ENCODE peak calls at places on chromosomes 16 and 17, in six cellular contexts. O is left ventricle myocardium inferior, H is natural killer cell, K is cardiac fibroblast, X is AG10803, W is DND-41. M is an unnamed sample.

GRCh38 chr16:85570735-85571562 is 42.2 kb upstream of the GSE1 start:
- DNase-seq in O (peak), H (peak), K (no peak), X (no peak), W (peak), M (peak)

GRCh38 chr16:49754495-49755290 is 101.2 kb downstream of the ZNF423 start:
- DNase-seq in O (peak), H (no peak), K (peak), X (peak), W (no peak), M (no peak)

GRCh38 chr17:46832945-46833839 is 14.7 kb upstream of the WNT3 start:
- DNase-seq in O (no peak), H (no peak), K (peak), X (peak), W (no peak), M (no peak)

GRCh38 chr16:86379505-86379846 is 130.9 kb upstream of the FOXF1 start:
- DNase-seq in O (no peak), H (no peak), K (peak), X (peak), W (no peak), M (no peak)

GRCh38 chr17:44543213-44543904 is 13.9 kb upstream of the FZD2 start:
- DNase-seq in O (no peak), H (no peak), K (peak), X (peak), W (no peak), M (no peak)

GRCh38 chr16:51465026-51465425 is 314.0 kb upstream of the SALL1 start:
- DNase-seq in O (no peak), H (no peak), K (peak), X (peak), W (no peak), M (no peak)

GRCh38 chr16:48865511-48865910 is 255.5 kb upstream of the N4BP1 start:
- DNase-seq in O (no peak), H (no peak), K (no peak), X (no peak), W (no peak), M (no peak)

GRCh38 chr16:4463522-4464163 is 10.8 kb downstream of the NMRAL1 start:
- DNase-seq in O (no peak), H (no peak), K (no peak), X (no peak), W (no peak), M (no peak)

GRCh38 chr16:6076631-6077030 is 979.0 kb upstream of the EEF2KMT start:
- DNase-seq in O (no peak), H (no peak), K (no peak), X (no peak), W (no peak), M (no peak)

GRCh38 chr17:40992666-40993065 is 1.3 kb downstream of the KRTAP3-3 start:
- DNase-seq in O (no peak), H (no peak), K (no peak), X (no peak), W (no peak), M (no peak)

GRCh38 chr17:50532452-50533024 is at the start of gene EPN3:
- DNase-seq in O (no peak), H (no peak), K (no peak), X (no peak), W (no peak), M (no peak)

GRCh38 chr16:23948949-23949392 is 113.2 kb downstream of the PRKCB start:
- DNase-seq in O (no peak), H (no peak), K (no peak), X (no peak), W (no peak), M (no peak)

GRCh38 chr17:50060951-50061712 is 5.2 kb downstream of the ITGA3 start:
- DNase-seq in O (peak), H (no peak), K (peak), X (peak), W (no peak), M (no peak)

GRCh38 chr17:41647940-41648410 is 23.6 kb upstream of the KRT17 start:
- DNase-seq in O (peak), H (peak), K (peak), X (peak), W (peak), M (peak)

GRCh38 chr16:17556276-17557052 is 85.7 kb upstream of the XYLT1 start:
- DNase-seq in O (no peak), H (no peak), K (peak), X (peak), W (no peak), M (no peak)

GRCh38 chr17:74523308-74523707 is 8.0 kb downstream of the CD300LB start:
- DNase-seq in O (no peak), H (no peak), K (no peak), X (no peak), W (no peak), M (no peak)

GRCh38 chr17:49955157-49955556 is 13.8 kb upstream of the DLX4 start:
- DNase-seq in O (no peak), H (no peak), K (no peak), X (no peak), W (no peak), M (no peak)

GRCh38 chr16:80924372-80924978 is 82.2 kb downstream of the CMC2 start:
- DNase-seq in O (peak), H (no peak), K (peak), X (peak), W (peak), M (peak)

GRCh38 chr16:53090591-53091507 is 36.1 kb downstream of the CHD9 start:
- DNase-seq in O (peak), H (peak), K (peak), X (peak), W (no peak), M (peak)

GRCh38 chr17:27340990-27341595 is 47.2 kb downstream of the WSB1 start:
- DNase-seq in O (no peak), H (no peak), K (no peak), X (no peak), W (no peak), M (no peak)

GRCh38 chr16:75620326-75621169 is 2.5 kb downstream of the ADAT1 start:
- DNase-seq in O (no peak), H (no peak), K (no peak), X (no peak), W (no peak), M (no peak)

GRCh38 chr17:4944554-4945175 is 3.7 kb downstream of the PFN1 start:
- DNase-seq in O (no peak), H (no peak), K (no peak), X (no peak), W (peak), M (no peak)

GRCh38 chr16:1152123-1152638 is 725 bp upstream of the CACNA1H start:
- DNase-seq in O (no peak), H (peak), K (no peak), X (no peak), W (no peak), M (no peak)

GRCh38 chr17:19756551-19756950 is 8.5 kb upstream of the ALDH3A1 start:
- DNase-seq in O (no peak), H (no peak), K (peak), X (no peak), W (no peak), M (no peak)

GRCh38 chr17:19397556-19398041 is 10.6 kb upstream of the MFAP4 start:
- DNase-seq in O (no peak), H (no peak), K (no peak), X (no peak), W (no peak), M (no peak)

GRCh38 chr17:60390223-60390622 is 1.7 kb downstream of the USP32 start:
- DNase-seq in O (no peak), H (no peak), K (peak), X (peak), W (no peak), M (peak)

GRCh38 chr17:79201536-79202227 is 127.1 kb downstream of the ENGASE start:
- DNase-seq in O (no peak), H (no peak), K (no peak), X (peak), W (no peak), M (no peak)

GRCh38 chr16:89633064-89633631 is 19.7 kb downstream of the DPEP1 start:
- DNase-seq in O (no peak), H (no peak), K (no peak), X (peak), W (no peak), M (no peak)

GRCh38 chr17:75340636-75341035 is 51.4 kb upstream of the SLC25A19 start:
- DNase-seq in O (no peak), H (no peak), K (no peak), X (peak), W (no peak), M (no peak)

GRCh38 chr17:45129940-45130639 is 2.2 kb downstream of the PLCD3 start:
- DNase-seq in O (no peak), H (no peak), K (no peak), X (no peak), W (no peak), M (no peak)

GRCh38 chr17:19578545-19578944 is 44.9 kb downstream of the SLC47A1 start:
- DNase-seq in O (no peak), H (no peak), K (peak), X (no peak), W (no peak), M (no peak)

GRCh38 chr16:50309527-50310307 is 43.4 kb downstream of the ADCY7 start:
- DNase-seq in O (no peak), H (peak), K (no peak), X (no peak), W (no peak), M (no peak)

GRCh38 chr17:48047113-48047740 is 932 bp upstream of the NFE2L1 start:
- DNase-seq in O (no peak), H (no peak), K (no peak), X (no peak), W (no peak), M (no peak)

DNA sequence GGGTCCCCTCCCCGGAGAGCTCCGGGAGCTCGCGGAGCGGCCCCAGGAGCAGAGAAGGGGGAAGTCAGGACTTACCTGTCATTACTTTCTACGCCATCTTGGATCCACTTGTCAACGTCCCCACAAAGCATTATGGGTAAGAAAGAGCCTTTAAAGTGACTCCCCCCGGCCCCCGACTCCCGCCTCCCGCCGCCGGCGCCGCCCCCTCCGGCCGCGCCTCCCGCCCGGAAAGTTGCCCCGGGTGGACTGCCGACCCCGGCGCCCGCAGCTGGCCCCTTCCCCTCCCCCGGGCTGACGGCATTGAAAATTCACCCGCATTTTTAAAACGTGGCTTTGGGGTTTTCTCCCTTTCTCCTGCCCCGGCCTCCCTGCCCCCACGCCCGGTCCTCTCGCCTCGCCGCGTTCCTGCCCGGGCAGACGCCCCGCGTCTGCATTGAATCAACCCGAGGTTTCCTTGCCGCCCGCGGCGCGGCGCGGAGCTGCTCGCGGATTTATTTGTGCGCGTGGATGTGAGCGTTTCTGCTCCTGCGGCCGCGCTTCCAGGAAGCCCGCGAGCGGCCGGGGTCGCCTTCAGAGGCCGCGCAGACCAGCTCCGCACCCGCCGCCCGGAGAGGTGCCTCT is at the start of gene HELZ:
- DNase-seq in O (peak), H (peak), K (peak), X (peak), W (peak), M (peak)
- TF ChIP-seq CTCF in O (no peak), H (no peak), K (no peak), X (no peak), W (no peak), M (no peak)

DNA sequence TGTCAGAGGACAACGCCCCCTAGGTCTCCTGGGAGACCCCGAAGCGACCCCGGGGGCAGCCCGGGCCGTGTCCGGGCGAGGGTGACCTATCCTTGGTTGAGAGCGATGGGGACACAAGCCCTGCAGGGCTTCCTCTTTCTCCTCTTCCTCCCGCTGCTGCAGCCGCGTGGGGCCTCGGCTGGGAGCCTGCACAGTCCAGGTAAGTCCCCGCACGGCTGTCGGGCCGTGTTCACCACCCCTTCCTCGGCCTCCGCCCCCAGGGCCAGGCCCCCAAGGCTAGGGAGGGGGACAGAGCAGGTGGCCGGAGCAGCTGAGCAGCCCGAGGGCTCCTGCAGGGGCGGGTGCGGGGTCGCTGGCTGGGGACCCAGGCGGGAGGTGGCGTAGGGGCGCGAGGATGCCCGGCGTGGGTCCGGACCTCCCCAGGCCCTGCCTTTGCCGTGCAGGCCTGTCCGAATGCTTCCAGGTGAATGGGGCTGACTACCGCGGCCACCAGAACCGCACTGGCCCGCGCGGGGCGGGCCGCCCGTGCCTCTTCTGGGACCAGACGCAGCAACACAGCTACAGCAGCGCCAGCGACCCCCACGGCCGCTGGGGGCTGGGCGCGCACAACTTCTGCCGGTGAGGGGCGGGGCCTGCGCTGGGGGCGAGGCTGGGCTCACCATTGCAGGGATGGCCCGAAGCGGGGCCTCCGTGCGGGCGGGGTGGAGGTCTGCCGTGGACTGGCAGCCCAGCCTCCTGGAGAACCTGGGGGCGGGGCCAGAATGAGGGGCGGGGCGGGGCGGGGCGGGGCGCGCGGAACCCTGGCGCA is 545 bp downstream of the KREMEN2 start:
- DNase-seq in O (no peak), H (peak), K (no peak), X (no peak), W (peak), M (peak)
- TF ChIP-seq CTCF in O (no peak), H (no peak), K (no peak), X (no peak), W (peak), M (no peak)

DNA sequence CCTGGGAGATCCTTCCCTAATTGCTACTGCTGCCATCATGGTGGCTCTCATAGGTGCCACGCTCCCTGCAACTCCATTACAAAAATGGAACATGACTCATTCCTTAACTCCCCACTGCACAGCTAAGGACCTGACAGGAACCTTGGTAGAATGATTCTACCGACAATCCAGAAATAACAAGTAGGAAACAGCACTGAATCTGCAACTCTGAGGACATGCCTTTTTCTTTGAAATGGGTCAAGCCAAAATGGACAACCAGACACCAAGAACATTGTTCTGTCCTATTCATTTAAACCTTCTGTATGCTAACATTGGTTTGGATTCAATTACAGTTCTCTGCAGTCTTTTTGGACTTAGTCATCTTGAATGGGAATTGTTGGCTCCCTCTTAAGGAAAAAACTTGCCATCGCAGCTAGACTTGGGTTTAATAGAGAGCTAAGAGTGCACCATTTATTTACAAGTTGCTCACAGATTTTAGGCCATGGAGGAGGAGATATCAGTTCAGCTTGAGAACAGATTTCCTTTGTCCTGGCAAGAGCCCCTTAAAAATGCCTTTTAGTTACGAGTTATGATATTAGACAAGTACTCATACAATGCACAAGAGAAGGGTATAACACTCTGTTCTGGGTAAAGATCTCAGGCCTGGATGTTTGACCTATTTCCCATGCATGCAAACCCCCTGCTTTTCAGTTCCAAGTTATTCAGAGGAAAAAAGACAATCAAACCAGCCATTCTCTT is 20.9 kb upstream of the NSRP1 start:
- DNase-seq in O (no peak), H (no peak), K (peak), X (peak), W (peak), M (peak)
- TF ChIP-seq CTCF in O (peak), H (no peak), K (peak), X (peak), W (peak), M (peak)

DNA sequence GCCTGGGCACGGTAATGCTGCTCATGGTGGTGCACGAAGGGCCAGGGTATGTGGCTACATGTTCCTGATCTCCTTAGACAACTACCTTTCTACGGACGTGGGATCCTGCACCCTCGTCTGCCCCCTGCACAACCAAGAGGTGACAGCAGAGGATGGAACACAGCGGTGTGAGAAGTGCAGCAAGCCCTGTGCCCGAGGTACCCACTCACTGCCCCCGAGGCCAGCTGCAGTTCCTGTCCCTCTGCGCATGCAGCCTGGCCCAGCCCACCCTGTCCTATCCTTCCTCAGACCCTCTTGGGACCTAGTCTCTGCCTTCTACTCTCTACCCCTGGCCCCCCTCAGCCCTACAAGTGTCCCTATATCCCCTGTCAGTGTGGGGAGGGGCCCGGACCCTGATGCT is 12.0 kb downstream of the ERBB2 start:
- DNase-seq in O (no peak), H (no peak), K (no peak), X (no peak), W (no peak), M (no peak)
- TF ChIP-seq CTCF in O (no peak), H (no peak), K (no peak), X (no peak), W (no peak), M (no peak)

DNA sequence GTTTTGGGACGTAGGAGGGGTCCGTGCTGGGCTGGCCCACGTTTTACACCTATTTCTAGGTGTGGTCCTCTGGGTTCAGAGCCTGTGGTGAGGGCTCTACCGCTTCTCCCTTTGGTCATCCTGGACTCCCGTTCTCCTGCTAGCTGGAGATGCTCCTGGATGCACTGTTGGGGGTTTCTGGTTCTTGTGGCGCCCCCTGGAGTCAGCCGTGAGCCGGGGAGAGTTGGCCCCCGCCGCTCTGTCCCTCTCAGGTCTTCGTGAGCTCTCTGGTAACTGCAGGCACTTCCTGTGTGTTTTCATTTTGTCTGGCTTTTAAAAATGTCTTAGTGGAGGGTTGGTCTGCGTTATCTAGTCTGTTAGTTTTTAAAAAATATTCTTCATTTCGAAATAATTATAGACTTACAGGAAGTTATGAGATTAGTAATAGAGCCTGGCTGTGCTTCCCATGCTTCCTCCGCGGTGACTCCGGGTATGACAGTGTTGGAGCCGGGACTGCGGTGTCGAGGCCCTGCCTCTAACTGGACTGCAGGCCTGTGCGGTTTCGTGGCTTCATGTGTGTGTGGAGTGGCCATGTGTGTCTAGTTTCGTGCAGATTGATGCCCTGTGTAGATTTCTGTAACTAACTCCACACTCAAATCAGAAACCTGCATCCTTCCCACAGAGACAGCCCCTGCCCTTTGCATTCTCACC is 78.0 kb upstream of the ZNF750 start:
- DNase-seq in O (no peak), H (no peak), K (peak), X (peak), W (peak), M (no peak)
- TF ChIP-seq CTCF in O (peak), H (peak), K (peak), X (peak), W (peak), M (no peak)

DNA sequence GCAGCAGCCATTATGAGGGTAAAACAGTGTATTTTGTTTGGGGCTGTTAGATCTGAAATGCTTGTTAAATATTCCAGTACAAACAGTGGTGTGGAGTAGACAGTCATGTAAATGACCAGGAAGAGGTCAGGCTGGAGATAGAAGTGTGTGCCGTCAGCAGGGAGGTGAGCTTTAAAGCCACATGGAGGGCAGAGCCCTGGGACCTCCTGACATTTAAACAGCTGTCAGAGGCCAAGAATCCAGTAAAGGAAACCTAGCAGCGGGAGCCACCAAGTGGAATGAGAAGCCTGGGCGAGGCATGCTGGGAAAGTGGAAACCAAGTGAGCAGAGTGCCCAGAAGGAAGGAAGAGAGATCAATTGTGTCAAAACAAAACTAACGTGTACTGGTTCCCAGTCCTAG is 26.8 kb downstream of the C17orf67 start:
- DNase-seq in O (no peak), H (no peak), K (no peak), X (no peak), W (no peak), M (no peak)
- TF ChIP-seq CTCF in O (no peak), H (no peak), K (no peak), X (no peak), W (no peak), M (no peak)

GRCh38 chr16:57534881-57535658 is 1.3 kb downstream of the CCDC102A start:
- DNase-seq in O (no peak), H (no peak), K (no peak), X (no peak), W (no peak), M (no peak)

GRCh38 chr16:57536306-57537193 is at the start of gene CCDC102A:
- DNase-seq in O (peak), H (peak), K (no peak), X (peak), W (peak), M (no peak)

GRCh38 chr16:57534337-57534880 is 2.0 kb downstream of the CCDC102A start:
- DNase-seq in O (no peak), H (no peak), K (no peak), X (no peak), W (no peak), M (no peak)

GRCh38 chr16:57537194-57537505 is 779 bp upstream of the CCDC102A start:
- DNase-seq in O (no peak), H (no peak), K (no peak), X (no peak), W (no peak), M (no peak)

GRCh38 chr16:57535680-57536305 is 578 bp downstream of the CCDC102A start:
- DNase-seq in O (peak), H (peak), K (peak), X (peak), W (peak), M (peak)
- TF ChIP-seq CTCF in O (peak), H (no peak), K (no peak), X (peak), W (no peak), M (no peak)

M was measured in HL-60.